ENCODE peak calls at places on chromosomes 6 and 20, in four cellular contexts. One of them, this sample, is unnamed.

GRCh38 chr6:37809144-37809543 is 10.4 kb upstream of the ZFAND3 start:
- DNase-seq in activated T-helper 1 cell treated with Interleukin-2 at 50 U/mL for 16 hours: no peak
- DNase-seq in OCI-M1: no peak
- DNase-seq in C1 segment of cervical spinal cord: no peak
- DNase-seq in this sample: no peak

GRCh38 chr6:166046232-166046631 is 121.4 kb downstream of the TBXT start:
- DNase-seq in activated T-helper 1 cell treated with Interleukin-2 at 50 U/mL for 16 hours: no peak
- DNase-seq in OCI-M1: no peak
- DNase-seq in C1 segment of cervical spinal cord: no peak
- DNase-seq in this sample: no peak

GRCh38 chr6:149897015-149897697 is 757 bp downstream of the RAET1E start:
- DNase-seq in activated T-helper 1 cell treated with Interleukin-2 at 50 U/mL for 16 hours: no peak
- DNase-seq in OCI-M1: peak; percentile 69
- DNase-seq in C1 segment of cervical spinal cord: peak; percentile 12
- DNase-seq in this sample: no peak

GRCh38 chr6:169371344-169372144 is 117.9 kb upstream of the THBS2 start:
- DNase-seq in activated T-helper 1 cell treated with Interleukin-2 at 50 U/mL for 16 hours: no peak
- DNase-seq in C1 segment of cervical spinal cord: no peak
- DNase-seq in OCI-M1: no peak
- DNase-seq in this sample: no peak

GRCh38 chr6:56840467-56841371 is 114.2 kb upstream of the BEND6 start:
- DNase-seq in activated T-helper 1 cell treated with Interleukin-2 at 50 U/mL for 16 hours: no peak
- DNase-seq in C1 segment of cervical spinal cord: no peak
- DNase-seq in OCI-M1: peak; percentile 50
- DNase-seq in this sample: no peak

GRCh38 chr6:44264154-44265002 is 973 bp downstream of the NFKBIE start:
- DNase-seq in OCI-M1: peak; percentile 90
- DNase-seq in activated T-helper 1 cell treated with Interleukin-2 at 50 U/mL for 16 hours: no peak
- DNase-seq in C1 segment of cervical spinal cord: peak; percentile 39
- DNase-seq in this sample: no peak

GRCh38 chr6:16441262-16441661 is 202.9 kb downstream of the GMPR start:
- DNase-seq in OCI-M1: no peak
- DNase-seq in C1 segment of cervical spinal cord: no peak
- DNase-seq in activated T-helper 1 cell treated with Interleukin-2 at 50 U/mL for 16 hours: no peak
- DNase-seq in this sample: no peak

GRCh38 chr20:26218301-26218700 is 521.6 kb upstream of the ZNF337 start:
- DNase-seq in C1 segment of cervical spinal cord: no peak
- DNase-seq in OCI-M1: no peak
- DNase-seq in activated T-helper 1 cell treated with Interleukin-2 at 50 U/mL for 16 hours: no peak
- DNase-seq in this sample: no peak

GRCh38 chr6:170130201-170130621 is 160.7 kb downstream of the DLL1 start:
- DNase-seq in activated T-helper 1 cell treated with Interleukin-2 at 50 U/mL for 16 hours: no peak
- DNase-seq in C1 segment of cervical spinal cord: no peak
- DNase-seq in OCI-M1: no peak
- DNase-seq in this sample: no peak

GRCh38 chr6:144434308-144434990 is 149.3 kb downstream of the UTRN start:
- DNase-seq in OCI-M1: no peak
- DNase-seq in C1 segment of cervical spinal cord: no peak
- DNase-seq in activated T-helper 1 cell treated with Interleukin-2 at 50 U/mL for 16 hours: no peak
- DNase-seq in this sample: no peak

GRCh38 chr6:151300267-151300930 is 60.6 kb downstream of the AKAP12 start:
- DNase-seq in activated T-helper 1 cell treated with Interleukin-2 at 50 U/mL for 16 hours: no peak
- DNase-seq in C1 segment of cervical spinal cord: no peak
- DNase-seq in OCI-M1: no peak
- DNase-seq in this sample: no peak

GRCh38 chr6:140554421-140554820 is 1180.0 kb upstream of the CITED2 start:
- DNase-seq in OCI-M1: no peak
- DNase-seq in activated T-helper 1 cell treated with Interleukin-2 at 50 U/mL for 16 hours: no peak
- DNase-seq in C1 segment of cervical spinal cord: no peak
- DNase-seq in this sample: no peak

GRCh38 chr6:20464847-20465246 is 63.2 kb downstream of the E2F3 start:
- DNase-seq in C1 segment of cervical spinal cord: no peak
- DNase-seq in activated T-helper 1 cell treated with Interleukin-2 at 50 U/mL for 16 hours: no peak
- DNase-seq in OCI-M1: no peak
- DNase-seq in this sample: no peak

GRCh38 chr20:35115606-35116005 is 23.0 kb upstream of the TRPC4AP start:
- DNase-seq in OCI-M1: no peak
- DNase-seq in activated T-helper 1 cell treated with Interleukin-2 at 50 U/mL for 16 hours: no peak
- DNase-seq in C1 segment of cervical spinal cord: no peak
- DNase-seq in this sample: no peak